ENCODE peak calls at places on chromosomes 16 and 17, in eight cellular contexts. Y, Q, E, T, I, V, W and S are unnamed samples.

GRCh38 chr16:65845466-65846209 is 520.9 kb upstream of the CDH5 start:
- DNase-seq in I (no peak), E (no peak), V (no peak), Y (no peak), T (peak), Q (no peak), W (no peak), S (no peak)

GRCh38 chr16:67406628-67407027 is 9.6 kb downstream of the ZDHHC1 start:
- DNase-seq in Y (no peak), I (peak), E (no peak), Q (no peak), V (no peak), T (peak), W (no peak), S (no peak)

GRCh38 chr17:3594056-3594810 is 15.0 kb downstream of the TRPV1 start:
- DNase-seq in E (no peak), W (no peak), Y (peak), Q (no peak), I (no peak), V (no peak), T (no peak), S (no peak)

GRCh38 chr16:66947302-66948033 is 12.2 kb downstream of the CES2 start:
- DNase-seq in I (peak), Q (peak), V (peak), T (peak), W (peak), Y (peak), E (peak), S (peak)

GRCh38 chr16:83356266-83356665 is 451.5 kb upstream of the HSBP1 start:
- DNase-seq in Y (no peak), Q (no peak), W (no peak), T (peak), E (peak), V (peak), I (no peak), S (no peak)

GRCh38 chr17:2957631-2958286 is 105.6 kb downstream of the OR1D5 start:
- DNase-seq in Q (no peak), E (no peak), I (peak), T (no peak), W (no peak), Y (no peak), V (no peak), S (no peak)

GRCh38 chr17:19762515-19762961 is 14.4 kb upstream of the ALDH3A1 start:
- DNase-seq in Y (peak), W (peak), T (peak), V (peak), I (peak), E (peak), Q (peak), S (peak)

GRCh38 chr17:7862692-7863437 is 5.1 kb downstream of the CYB5D1 start:
- DNase-seq in V (peak), E (peak), Y (no peak), W (no peak), Q (no peak), T (no peak), I (peak), S (no peak)

GRCh38 chr17:49464049-49464448 is 31.0 kb upstream of the NGFR start:
- DNase-seq in T (no peak), W (no peak), Y (no peak), I (no peak), V (no peak), E (no peak), Q (no peak), S (no peak)

GRCh38 chr17:61201211-61201610 is 198.4 kb upstream of the TBX2 start:
- DNase-seq in Y (no peak), E (peak), W (no peak), T (no peak), I (no peak), V (no peak), Q (no peak), S (no peak)

GRCh38 chr16:23952128-23953041 is 116.6 kb downstream of the PRKCB start:
- DNase-seq in Q (no peak), Y (no peak), I (no peak), V (no peak), E (no peak), W (no peak), T (no peak), S (no peak)

GRCh38 chr16:87108941-87109340 is 208.3 kb downstream of the C16orf95 start:
- DNase-seq in Q (no peak), E (no peak), Y (no peak), I (peak), V (no peak), W (no peak), T (no peak), S (no peak)

GRCh38 chr17:18016426-18016825 is 22.5 kb downstream of the ATPAF2 start:
- DNase-seq in Y (no peak), E (no peak), T (no peak), W (no peak), I (no peak), V (no peak), Q (no peak), S (no peak)

GRCh38 chr16:86029131-86029741 is 130.3 kb downstream of the IRF8 start:
- DNase-seq in W (no peak), Q (no peak), V (no peak), T (no peak), E (no peak), Y (peak), I (peak), S (no peak)

GRCh38 chr17:28247671-28248556 is 71.1 kb upstream of the TMEM97 start:
- DNase-seq in E (no peak), I (no peak), Q (no peak), V (no peak), W (no peak), Y (no peak), T (no peak), S (no peak)

GRCh38 chr17:8918811-8919210 is 46.7 kb downstream of the PIK3R5 start:
- DNase-seq in E (no peak), I (no peak), Q (no peak), V (no peak), Y (no peak), T (no peak), W (no peak), S (no peak)

GRCh38 chr17:12853921-12854320 is 64.6 kb downstream of the ARHGAP44 start:
- DNase-seq in T (no peak), W (no peak), I (no peak), Q (no peak), V (no peak), E (no peak), Y (no peak), S (no peak)

GRCh38 chr16:79838860-79839259 is 238.3 kb upstream of the MAF start:
- DNase-seq in Y (no peak), T (no peak), W (no peak), E (no peak), Q (no peak), I (no peak), V (no peak), S (no peak)

GRCh38 chr17:13568746-13569739 is 32.7 kb downstream of the HS3ST3A1 start:
- DNase-seq in V (no peak), E (no peak), T (no peak), Q (no peak), I (no peak), W (no peak), Y (no peak), S (no peak)

GRCh38 chr17:42843358-42843934 is 934 bp upstream of the AOC2 start:
- DNase-seq in T (peak), E (peak), V (no peak), Q (no peak), Y (no peak), I (no peak), W (no peak), S (no peak)

GRCh38 chr17:29740017-29740416 is 117.3 kb upstream of the CORO6 start:
- DNase-seq in Q (no peak), W (no peak), T (no peak), I (no peak), E (peak), Y (no peak), V (no peak), S (peak)

GRCh38 chr17:45346255-45347015 is 29.6 kb upstream of the MAP3K14 start:
- DNase-seq in W (peak), V (no peak), T (no peak), Q (no peak), I (peak), E (no peak), Y (no peak), S (no peak)

GRCh38 chr17:49851387-49852291 is 3.8 kb upstream of the TAC4 start:
- DNase-seq in Q (peak), V (peak), T (no peak), E (peak), Y (peak), W (peak), I (peak), S (peak)

GRCh38 chr17:45106582-45106981 is 25.7 kb downstream of the PLCD3 start:
- DNase-seq in W (no peak), V (no peak), Y (no peak), I (no peak), Q (no peak), T (no peak), E (no peak), S (no peak)

GRCh38 chr17:30551666-30552339 is 74.6 kb downstream of the GOSR1 start:
- DNase-seq in Q (no peak), E (no peak), I (no peak), V (no peak), Y (no peak), W (no peak), T (no peak), S (no peak)

GRCh38 chr17:55451203-55451641 is 29.6 kb upstream of the MMD start:
- DNase-seq in T (no peak), W (no peak), E (no peak), Q (no peak), Y (no peak), V (no peak), I (no peak), S (no peak)

GRCh38 chr17:7431231-7431630 is 2.6 kb downstream of the SPEM3 start:
- DNase-seq in T (no peak), V (no peak), Y (no peak), I (no peak), E (no peak), Q (no peak), W (no peak), S (no peak)

GRCh38 chr17:15392326-15392739 is 50.9 kb upstream of the TEKT3 start:
- DNase-seq in T (peak), E (no peak), W (no peak), V (no peak), Q (no peak), I (no peak), Y (no peak), S (no peak)

GRCh38 chr17:48003686-48004120 is 32.8 kb downstream of the CDK5RAP3 start:
- DNase-seq in W (no peak), Y (no peak), T (no peak), I (no peak), Q (no peak), V (no peak), E (no peak), S (no peak)
- H3K27ac ChIP-seq in W (no peak), Y (no peak), T (peak), I (no peak), Q (no peak), V (no peak), E (no peak), S (peak)

GRCh38 chr17:57375770-57376181 is 119.5 kb downstream of the MSI2 start:
- DNase-seq in W (no peak), Q (no peak), V (no peak), T (peak), I (no peak), Y (no peak), E (no peak), S (no peak)
- H3K27ac ChIP-seq in W (peak), Q (no peak), V (no peak), T (peak), I (no peak), Y (no peak), E (no peak), S (no peak)

GRCh38 chr17:65562206-65562531 is 721 bp upstream of the AXIN2 start:
- DNase-seq in I (no peak), W (no peak), T (no peak), E (no peak), V (no peak), Y (no peak), Q (no peak), S (no peak)

GRCh38 chr17:65564793-65565192 is 3.3 kb upstream of the AXIN2 start:
- DNase-seq in V (no peak), I (peak), Y (no peak), T (no peak), Q (no peak), W (no peak), E (peak), S (no peak)

GRCh38 chr17:65567566-65567965 is 6.1 kb upstream of the AXIN2 start:
- DNase-seq in Q (no peak), I (no peak), E (no peak), W (no peak), V (no peak), Y (no peak), T (no peak), S (no peak)

GRCh38 chr17:65568918-65569317 is 7.5 kb upstream of the AXIN2 start:
- DNase-seq in Y (no peak), T (no peak), E (no peak), W (no peak), I (no peak), V (no peak), Q (no peak), S (no peak)

GRCh38 chr17:65565559-65565958 is 4.1 kb upstream of the AXIN2 start:
- DNase-seq in E (no peak), T (no peak), I (no peak), Q (no peak), V (no peak), W (no peak), Y (no peak), S (no peak)
- H3K27ac ChIP-seq in E (peak), T (no peak), I (peak), Q (no peak), V (no peak), W (no peak), Y (no peak), S (no peak)

GRCh38 chr16:68455631-68456030 is 7.3 kb upstream of the SMPD3 start:
- DNase-seq in T (no peak), Q (no peak), V (no peak), I (no peak), E (no peak), Y (no peak), W (no peak), S (no peak)

GRCh38 chr16:68451656-68452055 is 3.3 kb upstream of the SMPD3 start:
- DNase-seq in E (no peak), T (no peak), W (no peak), Q (no peak), V (no peak), Y (no peak), I (no peak), S (no peak)

GRCh38 chr16:68453816-68454215 is 5.5 kb upstream of the SMPD3 start:
- DNase-seq in V (no peak), W (no peak), E (no peak), I (no peak), Y (no peak), Q (no peak), T (no peak), S (no peak)

GRCh38 chr16:68450741-68451140 is 2.4 kb upstream of the SMPD3 start:
- DNase-seq in I (no peak), V (no peak), Y (no peak), Q (no peak), W (no peak), T (no peak), E (no peak), S (no peak)

GRCh38 chr16:68452176-68452575 is 3.9 kb upstream of the SMPD3 start:
- DNase-seq in E (no peak), V (no peak), W (no peak), Y (no peak), T (no peak), I (no peak), Q (no peak), S (no peak)
- H3K27ac ChIP-seq in E (no peak), V (no peak), W (no peak), Y (no peak), T (no peak), I (no peak), Q (no peak), S (no peak)

GRCh38 chr16:30380801-30381208 is 1.6 kb downstream of the SEPTIN1 start:
- DNase-seq in V (peak), E (no peak), W (no peak), Q (no peak), I (no peak), Y (no peak), T (no peak), S (no peak)

GRCh38 chr16:30377812-30378235 is 3.2 kb downstream of the MYL11 start:
- DNase-seq in I (peak), E (peak), V (peak), W (peak), T (peak), Q (peak), Y (peak), S (peak)

GRCh38 chr16:30378236-30379164 is 3.9 kb downstream of the SEPTIN1 start:
- DNase-seq in Q (peak), Y (peak), E (peak), I (peak), T (peak), V (peak), W (peak), S (peak)

GRCh38 chr16:30380072-30380471 is 2.3 kb downstream of the SEPTIN1 start:
- DNase-seq in Q (no peak), W (no peak), I (no peak), Y (no peak), T (no peak), E (no peak), V (no peak), S (no peak)

DNA sequence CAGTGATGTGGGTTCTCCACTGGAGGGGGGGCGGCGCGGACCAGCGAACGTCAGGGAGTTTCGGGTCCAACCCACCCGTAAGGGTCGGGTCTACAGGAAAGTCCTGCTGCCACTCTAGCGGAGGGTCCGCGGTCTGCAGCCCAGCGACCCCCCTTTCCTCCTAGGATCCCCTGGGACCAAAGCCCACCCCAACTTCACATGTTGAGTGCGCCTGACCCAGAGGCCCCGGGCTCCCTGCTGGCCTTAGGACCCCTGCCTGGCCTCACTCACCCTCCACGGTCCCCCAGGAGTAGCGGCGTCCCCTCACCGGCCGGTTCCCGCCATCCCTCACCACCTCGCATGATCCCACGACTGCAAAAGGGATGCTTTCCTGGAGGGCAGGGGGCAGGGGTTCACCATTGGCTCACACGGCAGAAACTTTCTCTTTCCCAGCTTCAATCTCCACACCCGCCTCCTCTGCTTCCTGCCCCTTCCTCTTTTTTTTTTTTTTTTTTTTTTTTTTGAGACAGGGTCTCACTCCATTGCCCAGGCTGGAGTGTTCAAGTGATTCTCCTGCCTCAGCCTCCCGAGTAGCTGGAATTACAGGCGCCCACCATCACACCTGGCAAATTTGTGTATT is 3.1 kb downstream of the SEPTIN1 start:
- DNase-seq in Y (no peak), T (no peak), V (peak), W (no peak), Q (no peak), I (no peak), E (no peak), S (no peak)
- H3K27ac ChIP-seq in Y (peak), T (peak), V (peak), W (peak), Q (peak), I (peak), E (peak), S (peak)

DNA sequence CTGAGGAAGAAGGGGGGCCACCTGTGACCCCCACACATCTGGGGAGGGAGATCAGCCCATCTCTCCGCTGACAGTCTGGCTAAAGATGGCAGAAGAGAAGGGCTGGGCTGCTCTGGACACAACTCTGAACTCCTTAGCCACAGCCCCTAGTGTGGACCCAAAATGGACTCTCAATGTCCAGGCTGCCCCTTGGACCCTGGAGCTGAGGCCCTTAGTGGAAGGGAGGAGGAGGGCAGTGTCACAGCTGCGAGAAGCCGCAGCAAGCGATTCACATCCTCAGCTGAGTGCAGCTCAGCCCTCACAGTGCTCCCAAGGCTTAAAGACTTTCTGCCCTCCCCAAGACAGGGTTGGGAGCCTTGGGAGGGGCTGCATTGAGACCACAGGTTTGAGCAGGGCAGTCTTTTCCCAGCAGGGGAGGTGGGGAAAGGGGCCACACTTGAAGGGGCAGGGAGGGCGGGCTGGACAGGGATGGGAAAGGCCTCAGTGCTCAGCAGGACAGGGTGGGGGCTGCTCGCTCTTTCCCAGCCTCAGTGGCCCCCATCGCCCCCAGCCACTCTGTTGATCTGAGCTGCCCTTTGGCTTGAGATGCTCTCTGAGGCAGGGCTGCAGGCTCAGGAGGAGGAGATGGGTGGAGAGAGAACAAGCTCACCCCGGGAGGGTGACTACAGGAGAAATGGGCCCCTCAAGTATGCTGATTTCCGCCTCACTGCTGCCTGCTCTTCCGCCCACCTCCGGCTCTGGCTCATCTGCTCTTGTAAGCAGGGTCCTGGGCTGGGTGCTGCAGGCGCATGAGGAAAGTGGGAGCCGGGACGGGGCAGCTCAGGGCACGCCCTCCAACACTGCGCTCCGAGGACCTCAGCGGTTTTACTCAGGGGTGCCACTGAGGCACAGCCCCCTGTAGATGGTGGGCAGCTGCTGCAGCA is 50.9 kb upstream of the MTSS2 start:
- DNase-seq in I (no peak), W (no peak), Q (no peak), Y (no peak), V (no peak), E (no peak), T (no peak), S (no peak)
- H3K27ac ChIP-seq in I (peak), W (peak), Q (peak), Y (peak), V (no peak), E (peak), T (peak), S (peak)

DNA sequence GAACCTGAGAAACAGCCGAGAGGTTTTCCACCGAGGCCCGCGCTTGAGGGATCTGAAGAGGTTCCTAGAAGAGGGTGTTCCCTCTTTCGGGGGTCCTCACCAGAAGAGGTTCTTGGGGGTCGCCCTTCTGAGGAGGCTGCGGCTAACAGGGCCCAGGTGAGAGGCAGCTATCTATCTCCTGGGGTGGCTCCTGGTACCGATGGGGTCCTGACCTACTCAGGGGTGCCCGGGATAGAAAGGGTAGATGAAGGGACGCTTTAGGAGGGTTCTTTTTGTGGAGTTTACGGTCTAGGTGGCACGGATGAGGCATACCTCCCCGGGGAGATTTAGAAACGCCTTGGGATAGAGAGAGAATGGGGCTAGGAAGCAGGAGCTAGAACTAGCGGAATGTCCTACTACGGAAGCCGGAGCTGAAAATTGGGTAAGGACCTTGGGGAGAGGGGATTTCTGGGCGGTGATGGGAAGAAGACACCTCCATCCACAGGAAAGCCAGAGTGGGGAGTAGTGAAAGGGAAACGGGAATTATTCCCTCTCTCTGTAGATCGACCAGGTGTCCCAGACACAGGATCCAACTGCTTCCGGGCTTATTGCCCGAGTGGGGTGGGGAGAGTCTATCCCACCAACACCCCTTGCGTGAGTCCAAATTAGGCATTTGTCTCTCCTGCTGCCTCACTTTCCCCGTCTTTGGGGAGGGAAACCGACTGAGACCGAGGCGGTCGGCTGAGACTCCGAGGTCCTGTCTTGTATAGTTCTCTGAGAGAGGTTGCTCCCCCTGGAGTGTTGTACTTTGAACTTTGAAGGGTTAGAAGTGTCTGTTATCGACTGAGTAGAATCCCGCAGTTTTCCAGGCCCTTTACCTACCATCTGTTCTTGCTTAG is 740 bp downstream of the RSPRY1 start:
- DNase-seq in I (no peak), Y (no peak), Q (no peak), E (peak), V (peak), T (peak), W (no peak), S (peak)
- H3K27ac ChIP-seq in I (peak), Y (peak), Q (peak), E (peak), V (peak), T (peak), W (peak), S (peak)